ENCODE peak calls at places on chromosomes 13 and 19, in five cellular contexts. H, D, A, U and W are unnamed samples.

GRCh38 chr13:29436721-29437250 is 158.7 kb downstream of the SLC7A1 start:
- DNase-seq in H (no peak), D (no peak), A (no peak), U (no peak), W (no peak)

GRCh38 chr13:107941345-107942029 is 273.8 kb downstream of the LIG4 start:
- DNase-seq in H (no peak), D (no peak), A (no peak), U (no peak), W (no peak)

GRCh38 chr19:6693681-6694080 is 23.7 kb upstream of the TNFSF14 start:
- DNase-seq in H (peak), D (no peak), A (peak), U (no peak), W (no peak)

GRCh38 chr19:44891016-44891882 is at the start of gene TOMM40:
- DNase-seq in H (peak), D (no peak), A (peak), U (no peak), W (peak)

GRCh38 chr19:38440592-38440991 is 7.1 kb downstream of the RYR1 start:
- DNase-seq in H (no peak), D (no peak), A (no peak), U (no peak), W (no peak)

GRCh38 chr19:7247160-7247559 is 47.1 kb downstream of the INSR start:
- DNase-seq in H (no peak), D (no peak), A (no peak), U (no peak), W (no peak)

GRCh38 chr13:35499131-35500051 is 22.9 kb upstream of the MAB21L1 start:
- DNase-seq in H (no peak), D (no peak), A (no peak), U (no peak), W (no peak)

GRCh38 chr13:100128838-100129237 is 39.9 kb downstream of the PCCA start:
- DNase-seq in H (no peak), D (no peak), A (peak), U (no peak), W (no peak)

GRCh38 chr19:40604647-40605200 is 3.6 kb downstream of the LTBP4 start:
- DNase-seq in H (peak), D (no peak), A (no peak), U (no peak), W (no peak)

GRCh38 chr19:40607311-40607871 is 6.2 kb downstream of the LTBP4 start:
- DNase-seq in H (no peak), D (no peak), A (no peak), U (no peak), W (no peak)

GRCh38 chr19:40603071-40603718 is 2.0 kb downstream of the LTBP4 start:
- DNase-seq in H (no peak), D (no peak), A (peak), U (no peak), W (peak)

GRCh38 chr19:40603719-40604646 is 2.8 kb downstream of the LTBP4 start:
- DNase-seq in H (peak), D (peak), A (peak), U (peak), W (peak)

DNA sequence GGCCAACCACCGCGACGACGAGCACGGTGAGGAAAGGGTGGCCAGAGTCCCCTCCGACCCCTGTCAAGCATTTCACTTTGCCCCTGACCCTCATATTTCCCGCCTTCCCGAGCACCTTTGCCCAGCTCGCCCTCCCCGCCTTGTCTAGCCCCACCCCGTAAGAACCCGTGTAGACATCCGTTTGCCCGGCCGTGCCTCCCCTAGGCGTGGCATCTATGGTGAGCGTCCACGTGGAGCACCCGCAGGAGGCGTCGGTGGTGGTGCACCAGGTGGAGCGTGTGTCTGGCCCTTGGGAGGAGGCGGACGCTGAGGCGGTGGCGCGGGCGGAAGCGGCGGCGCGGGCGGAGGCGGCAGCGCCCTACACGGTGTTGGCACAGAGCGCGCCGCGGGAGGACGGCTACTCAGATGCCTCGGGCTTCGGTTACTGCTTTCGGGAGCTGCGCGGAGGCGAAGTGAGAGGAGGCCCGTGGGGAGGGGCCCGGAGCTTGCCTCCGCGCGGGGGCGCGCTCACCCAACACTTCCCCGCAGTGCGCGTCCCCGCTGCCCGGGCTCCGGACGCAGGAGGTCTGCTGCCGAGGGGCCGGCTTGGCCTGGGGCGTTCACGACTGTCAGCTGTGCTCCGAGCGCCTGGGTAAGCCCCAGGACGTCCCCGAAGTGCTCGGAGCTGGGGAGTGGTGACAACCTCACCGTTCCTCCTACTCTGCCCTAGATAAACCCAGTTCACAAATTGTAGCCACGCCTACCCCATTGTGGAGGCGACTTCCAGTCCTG is 4.2 kb downstream of the LTBP4 start:
- DNase-seq in H (peak), D (no peak), A (peak), U (peak), W (peak)
- TF ChIP-seq POLR2A in H (peak), D (no peak), A (no peak), U (peak), W (peak)

DNA sequence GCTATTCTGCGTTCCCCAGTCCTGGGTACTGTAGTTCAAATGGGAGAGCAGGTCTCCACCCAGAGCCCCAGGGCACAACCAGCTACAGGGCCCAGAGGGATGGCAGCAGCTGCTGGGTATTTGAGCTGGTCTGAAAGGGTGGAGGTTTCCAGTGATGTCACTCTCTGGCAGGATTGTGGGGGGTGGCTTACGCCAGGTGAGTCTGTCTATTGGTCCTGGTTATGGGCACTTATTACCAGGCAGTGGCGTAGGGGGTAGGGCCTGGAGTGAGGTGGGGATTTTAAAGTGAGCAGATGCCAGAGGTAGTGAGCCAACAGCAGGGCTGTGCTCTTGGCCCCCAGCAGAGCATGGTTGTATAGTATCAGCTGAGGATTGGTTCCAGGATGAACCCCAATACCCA is 6.2 kb downstream of the RPS19 start:
- DNase-seq in H (no peak), D (no peak), A (no peak), U (no peak), W (no peak)
- TF ChIP-seq KDM1A in H (no peak), D (no peak), A (no peak), U (no peak), W (no peak)

GRCh38 chr13:65613004-65613403 is 1617.1 kb downstream of the PCDH9 start:
- DNase-seq in H (peak), D (no peak), A (peak), U (no peak), W (peak)
- TF ChIP-seq RFX5 in H (no peak), D (no peak), A (no peak), U (no peak), W (no peak)

DNA sequence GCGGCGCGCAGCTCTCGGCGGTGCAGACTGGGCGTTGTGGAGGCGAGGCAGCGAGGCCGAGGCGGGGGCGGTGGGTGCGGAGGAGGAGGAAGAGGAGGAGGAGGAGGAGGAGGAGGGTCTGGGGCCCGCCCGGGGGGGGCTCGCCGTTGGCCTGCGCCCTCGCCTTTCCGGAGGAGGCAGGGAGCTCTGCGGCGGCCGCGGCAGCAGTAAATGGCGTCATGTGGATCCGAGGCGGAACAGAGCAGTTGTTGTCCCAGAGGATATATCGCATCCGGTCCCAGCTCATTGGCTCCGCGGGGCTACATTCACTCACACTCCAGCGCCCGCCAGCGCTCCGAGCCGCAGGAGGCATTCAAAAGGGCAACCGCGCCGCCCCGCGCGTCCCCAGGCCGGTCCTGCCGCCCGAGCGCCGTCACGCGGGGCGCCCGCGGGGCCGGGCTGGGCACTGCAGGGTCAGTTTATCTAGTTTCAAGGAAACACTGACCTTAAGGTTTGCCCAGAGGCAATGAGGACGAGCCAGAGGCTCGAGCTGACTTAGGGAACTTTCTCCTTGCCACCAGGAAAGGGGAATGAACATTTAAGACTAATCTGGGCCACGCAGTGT is at the start of gene SPRY2:
- DNase-seq in H (peak), D (peak), A (peak), U (no peak), W (peak)
- TF ChIP-seq POLR2A in H (peak), D (peak), A (peak), U (no peak), W (peak)

DNA sequence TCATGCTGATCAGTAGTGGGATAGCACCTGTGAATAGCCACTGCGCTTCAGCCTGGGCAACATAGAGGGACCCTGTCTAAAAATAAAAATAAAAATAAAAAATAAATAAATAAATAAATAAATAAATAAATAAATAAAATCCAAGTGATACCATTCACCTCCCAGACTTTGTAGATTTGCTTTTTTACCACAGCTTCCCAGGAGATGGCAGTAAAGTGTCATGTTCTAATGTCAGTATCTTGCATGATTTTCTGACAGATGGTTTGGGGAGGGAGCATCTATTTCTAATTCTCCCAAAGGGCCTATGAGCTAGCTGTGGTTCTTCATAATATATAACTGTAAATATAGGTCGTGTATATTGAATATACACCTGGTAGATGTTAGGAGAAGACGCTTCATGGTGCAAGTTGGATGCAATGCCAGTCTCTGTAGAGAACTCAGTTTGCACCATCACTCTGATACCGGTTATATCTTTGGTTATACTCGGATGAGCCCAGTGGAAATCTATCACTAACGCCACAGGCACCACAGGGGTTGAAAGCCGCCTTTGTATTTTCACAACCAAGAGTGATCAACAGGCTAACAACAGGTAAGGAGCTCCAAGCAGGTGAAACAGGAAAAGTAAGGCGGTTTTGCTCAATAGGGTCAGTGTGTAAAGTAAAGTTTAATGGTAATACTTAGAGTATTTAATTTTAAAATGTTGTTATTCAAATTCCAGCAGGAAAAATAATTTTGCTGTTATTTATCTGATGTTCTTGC is 13.9 kb downstream of the APLP1 start:
- DNase-seq in H (peak), D (no peak), A (peak), U (peak), W (peak)
- TF ChIP-seq KDM1A in H (no peak), D (no peak), A (no peak), U (no peak), W (no peak)